ENCODE peak calls at places on chromosomes 5 and 9, in eight cellular contexts. X is NCI-H524; H is stomach; J is kidney tubule cell; R is activated effector memory CD4-positive, alpha-beta T cell treated with Interleukin-2 at 50 U/mL for 16 hours; E is GM12865; B is fibroblast of lung; O is GM18507. I is an unnamed sample.

GRCh38 chr5:37208883-37209808 is 40.0 kb downstream of the CPLANE1 start:
- DNase-seq in X (no peak), H (no peak), J (no peak), R (no peak), E (peak; percentile 64), B (peak; percentile 39), O (no peak), I (peak; percentile 3)

GRCh38 chr5:176491056-176491646 is 43.0 kb downstream of the FAF2 start:
- DNase-seq in X (no peak), H (no peak), J (no peak), R (no peak), E (no peak), B (no peak), O (no peak), I (no peak)

GRCh38 chr5:22560115-22560514 is 293.0 kb downstream of the CDH12 start:
- DNase-seq in X (no peak), H (no peak), J (peak; percentile 1), R (no peak), E (no peak), B (peak; percentile 88), O (no peak), I (peak; percentile 1)

GRCh38 chr9:36992501-36993316 is 41.4 kb downstream of the PAX5 start:
- DNase-seq in X (no peak), H (no peak), J (no peak), R (no peak), E (peak; percentile 78), B (no peak), O (no peak), I (no peak)

GRCh38 chr5:149510136-149510535 is 41.1 kb downstream of the CSNK1A1 start:
- DNase-seq in X (no peak), H (no peak), J (no peak), R (no peak), E (no peak), B (no peak), O (no peak), I (no peak)

GRCh38 chr9:78685471-78685870 is 388.5 kb downstream of the PSAT1 start:
- DNase-seq in X (no peak), H (no peak), J (no peak), R (no peak), E (no peak), B (no peak), O (no peak), I (peak; percentile 84)

GRCh38 chr5:131265318-131265803 is 1.5 kb downstream of the CDC42SE2 start:
- DNase-seq in X (peak; percentile 8), H (no peak), J (peak; percentile 78), R (no peak), E (peak; percentile 75), B (peak; percentile 36), O (no peak), I (no peak)

GRCh38 chr9:133935328-133936040 is 56.6 kb downstream of the VAV2 start:
- DNase-seq in X (no peak), H (peak; percentile 79), J (peak; percentile 80), R (no peak), E (no peak), B (peak; percentile 75), O (no peak), I (no peak)

GRCh38 chr5:136018814-136019777 is 9.7 kb upstream of the TGFBI start:
- DNase-seq in X (no peak), H (no peak), J (peak; percentile 15), R (no peak), E (no peak), B (peak; percentile 98), O (no peak), I (no peak)

GRCh38 chr9:99731950-99732349 is 89.7 kb upstream of the NR4A3 start:
- DNase-seq in X (no peak), H (no peak), J (no peak), R (no peak), E (no peak), B (no peak), O (no peak), I (no peak)

GRCh38 chr9:128091571-128091970 is 23.5 kb downstream of the SLC25A25 start:
- DNase-seq in X (no peak), H (no peak), J (no peak), R (no peak), E (no peak), B (no peak), O (no peak), I (no peak)

GRCh38 chr5:126168785-126169184 is 254.4 kb upstream of the GRAMD2B start:
- DNase-seq in X (no peak), H (no peak), J (no peak), R (no peak), E (no peak), B (no peak), O (no peak), I (no peak)

GRCh38 chr9:74887041-74887980 is at the start of gene TRPM6:
- DNase-seq in X (peak; percentile 59), H (peak; percentile 77), J (peak; percentile 71), R (peak; percentile 4), E (no peak), B (peak; percentile 82), O (no peak), I (peak; percentile 64)

GRCh38 chr5:128649183-128649582 is 111.1 kb upstream of the FBN2 start:
- DNase-seq in X (no peak), H (no peak), J (no peak), R (no peak), E (no peak), B (peak; percentile 83), O (no peak), I (no peak)

GRCh38 chr5:158301186-158301585 is 442.2 kb upstream of the CLINT1 start:
- DNase-seq in X (no peak), H (no peak), J (no peak), R (no peak), E (no peak), B (peak; percentile 23), O (no peak), I (no peak)

GRCh38 chr5:138466900-138467710 is 1.8 kb downstream of the EGR1 start:
- DNase-seq in X (no peak), H (peak; percentile 52), J (no peak), R (no peak), E (peak; percentile 9), B (peak; percentile 25), O (no peak), I (no peak)

GRCh38 chr5:454936-455335 is 12.0 kb downstream of the EXOC3 start:
- DNase-seq in X (no peak), H (no peak), J (no peak), R (no peak), E (no peak), B (no peak), O (no peak), I (no peak)

GRCh38 chr9:79263666-79264460 is 307.9 kb upstream of the TLE4 start:
- DNase-seq in X (no peak), H (no peak), J (peak; percentile 40), R (no peak), E (no peak), B (no peak), O (no peak), I (no peak)

GRCh38 chr9:33375238-33375840 is 27.0 kb downstream of the AQP7 start:
- DNase-seq in X (no peak), H (no peak), J (no peak), R (no peak), E (no peak), B (no peak), O (no peak), I (peak; percentile 8)

GRCh38 chr5:59042201-59042600 is 459.3 kb downstream of the RAB3C start:
- DNase-seq in X (no peak), H (no peak), J (peak; percentile 75), R (no peak), E (no peak), B (peak; percentile 65), O (no peak), I (no peak)

GRCh38 chr5:108749130-108749861 is 1.6 kb downstream of the FER start:
- DNase-seq in X (peak; percentile 80), H (no peak), J (peak; percentile 39), R (no peak), E (peak; percentile 41), B (no peak), O (no peak), I (no peak)

GRCh38 chr5:149264432-149265069 is 7.1 kb upstream of the AFAP1L1 start:
- DNase-seq in X (peak; percentile 50), H (peak; percentile 60), J (peak; percentile 75), R (peak; percentile 47), E (peak; percentile 59), B (no peak), O (no peak), I (no peak)

GRCh38 chr5:124952566-124952965 is 206.1 kb upstream of the ZNF608 start:
- DNase-seq in X (no peak), H (no peak), J (no peak), R (no peak), E (peak; percentile 81), B (no peak), O (no peak), I (no peak)

GRCh38 chr5:1246711-1247431 is 21.7 kb downstream of the SLC6A18 start:
- DNase-seq in X (peak; percentile 58), H (peak; percentile 66), J (peak; percentile 42), R (no peak), E (peak; percentile 20), B (no peak), O (no peak), I (no peak)

GRCh38 chr9:25733336-25733982 is 55.2 kb upstream of the TUSC1 start:
- DNase-seq in X (no peak), H (peak; percentile 44), J (peak; percentile 72), R (no peak), E (no peak), B (no peak), O (no peak), I (no peak)

GRCh38 chr9:105978336-105978735 is 284.0 kb downstream of the TMEM38B start:
- DNase-seq in X (no peak), H (no peak), J (no peak), R (no peak), E (no peak), B (no peak), O (no peak), I (peak; percentile 93)

I was measured in foreskin melanocyte.